ENCODE peak calls at places on chromosomes 4 and X, in eight cellular contexts. F, O, H, L, M, P, A and D are unnamed samples.

GRCh38 chr4:102438873-102439614 is 62.1 kb upstream of the NFKB1 start:
- DNase-seq in F (peak; percentile 72), O (no peak), H (no peak), L (no peak), M (peak; percentile 96), P (no peak), A (peak; percentile 92), D (peak; percentile 52)

GRCh38 chrX:71154641-71155040 is 10.0 kb downstream of the NLGN3 start:
- DNase-seq in F (no peak), O (no peak), H (no peak), L (no peak), M (no peak), P (no peak), A (no peak), D (no peak)

GRCh38 chrX:41064028-41064427 is 21.2 kb upstream of the USP9X start:
- DNase-seq in F (no peak), O (no peak), H (no peak), L (no peak), M (no peak), P (no peak), A (peak; percentile 31), D (no peak)

GRCh38 chr4:108920688-108921087 is 157.8 kb upstream of the ETNPPL start:
- DNase-seq in F (no peak), O (no peak), H (no peak), L (no peak), M (no peak), P (no peak), A (no peak), D (no peak)

GRCh38 chr4:137890802-137891201 is 351.3 kb downstream of the SLC7A11 start:
- DNase-seq in F (no peak), O (no peak), H (no peak), L (no peak), M (no peak), P (no peak), A (no peak), D (no peak)

GRCh38 chr4:51942108-51942832 is 77.9 kb downstream of the LRRC66 start:
- DNase-seq in F (no peak), O (no peak), H (no peak), L (no peak), M (no peak), P (no peak), A (no peak), D (no peak)

GRCh38 chrX:146224442-146224841 is 406.8 kb downstream of the SLITRK2 start:
- DNase-seq in F (peak; percentile 5), O (no peak), H (no peak), L (no peak), M (no peak), P (peak; percentile 20), A (no peak), D (peak; percentile 4)

GRCh38 chr4:139955600-139955999 is 198.4 kb downstream of the MAML3 start:
- DNase-seq in F (no peak), O (no peak), H (no peak), L (no peak), M (no peak), P (no peak), A (no peak), D (no peak)

GRCh38 chr4:68129793-68130192 is at the start of gene TMPRSS11F:
- DNase-seq in F (peak; percentile 35), O (no peak), H (no peak), L (no peak), M (no peak), P (no peak), A (peak; percentile 83), D (peak; percentile 7)

GRCh38 chrX:40476958-40477357 is 103.8 kb upstream of the ATP6AP2 start:
- DNase-seq in F (no peak), O (no peak), H (no peak), L (no peak), M (no peak), P (no peak), A (no peak), D (no peak)

GRCh38 chr4:142379277-142380051 is 466.6 kb downstream of the INPP4B start:
- DNase-seq in F (peak; percentile 14), O (no peak), H (no peak), L (no peak), M (peak; percentile 64), P (no peak), A (peak; percentile 69), D (no peak)

GRCh38 chrX:72308566-72309296 is 3.0 kb upstream of the CITED1 start:
- DNase-seq in F (peak; percentile 69), O (peak; percentile 76), H (no peak), L (peak; percentile 70), M (peak; percentile 76), P (peak; percentile 84), A (peak; percentile 57), D (peak; percentile 73)

GRCh38 chr4:40552536-40552935 is 77.1 kb downstream of the RBM47 start:
- DNase-seq in F (no peak), O (no peak), H (no peak), L (no peak), M (peak; percentile 33), P (no peak), A (no peak), D (no peak)

GRCh38 chr4:69957209-69957608 is 8.3 kb downstream of the CSN2 start:
- DNase-seq in F (no peak), O (no peak), H (no peak), L (no peak), M (no peak), P (no peak), A (no peak), D (no peak)